ENCODE peak calls at places on chromosomes 12 and 14, in five cellular contexts. A, W, T, P and O are unnamed samples.
A peak's percentile ranks its signal among the peaks of the same experiment; 100 is the strongest.

GRCh38 chr14:77707355-77707723 is 484 bp downstream of the ALKBH1 start:
- DNase-seq in T (peak; percentile 45), W (peak; percentile 51), P (peak; percentile 58), A (no peak), O (no peak)

GRCh38 chr12:109463776-109464175 is 13.3 kb downstream of the KCTD10 start:
- DNase-seq in A (no peak), W (peak; percentile 58), P (no peak), T (peak; percentile 63), O (no peak)

GRCh38 chr14:89921896-89922548 is 32.5 kb downstream of the EFCAB11 start:
- DNase-seq in P (no peak), T (peak; percentile 81), A (no peak), W (peak; percentile 76), O (no peak)

GRCh38 chr12:45728625-45729232 is 777 bp upstream of the ARID2 start:
- DNase-seq in T (peak; percentile 99), W (peak; percentile 99), P (peak; percentile 98), A (no peak), O (peak; percentile 99)

GRCh38 chr12:32399373-32400113 is at the start of gene FGD4:
- DNase-seq in A (no peak), W (peak; percentile 91), P (peak; percentile 94), T (peak; percentile 91), O (peak; percentile 97)

GRCh38 chr14:98593361-98593761 is 678.6 kb downstream of the BCL11B start:
- DNase-seq in W (no peak), P (no peak), T (no peak), A (no peak), O (no peak)

GRCh38 chr14:59511916-59512530 is 27.7 kb downstream of the JKAMP start:
- DNase-seq in A (no peak), T (peak; percentile 15), P (no peak), W (peak; percentile 4), O (no peak)

GRCh38 chr12:94172031-94172430 is 23.7 kb downstream of the PLXNC1 start:
- DNase-seq in P (no peak), T (peak; percentile 64), A (no peak), W (peak; percentile 59), O (no peak)

GRCh38 chr14:64671591-64671990 is 32.6 kb upstream of the PLEKHG3 start:
- DNase-seq in A (no peak), P (no peak), T (peak; percentile 84), W (peak; percentile 85), O (no peak)

GRCh38 chr12:2794261-2794735 is 472 bp upstream of the FKBP4 start:
- DNase-seq in P (no peak), W (no peak), A (no peak), T (no peak), O (no peak)

DNA sequence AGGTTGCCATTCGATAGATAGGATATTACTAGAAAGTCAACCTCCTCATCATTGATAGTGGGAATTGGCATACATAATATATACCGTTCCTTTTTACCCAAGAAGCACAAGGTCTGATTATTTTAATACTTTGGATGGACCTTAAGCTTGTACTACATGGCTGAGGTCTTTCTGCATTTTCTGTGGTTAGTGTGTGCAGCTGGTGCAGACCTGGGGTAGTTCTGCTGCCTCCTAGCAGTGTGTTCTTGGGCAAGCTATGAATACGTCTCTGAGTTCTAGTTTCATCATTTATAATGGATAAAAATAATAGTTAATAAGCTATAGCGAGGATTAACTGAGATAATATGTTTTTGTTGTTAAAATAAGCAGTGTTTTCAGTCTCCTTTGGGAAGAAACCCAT is 2.2 kb downstream of the ZDHHC17 start:
- DNase-seq in P (no peak), T (no peak), A (no peak), W (no peak), O (no peak)
- H3K4me3 ChIP-seq in P (no peak overlapping the region), T (no peak overlapping the region), A (no peak overlapping the region), W (no peak overlapping the region), O (no peak overlapping the region)

GRCh38 chr12:62468935-62469334 is 2.3 kb downstream of the MON2 start:
- DNase-seq in W (no peak), T (no peak), A (no peak), P (no peak), O (no peak)
- H3K4me3 ChIP-seq in W (peak overlapping the region; percentile 16), T (peak overlapping the region; percentile 96), A (peak overlapping the region; percentile 97), P (no peak overlapping the region), O (no peak overlapping the region)

GRCh38 chr14:20658246-20658645 is 16.8 kb upstream of the OR6S1 start:
- DNase-seq in T (no peak), A (no peak), P (no peak), W (no peak), O (no peak)
- H3K4me3 ChIP-seq in T (no peak overlapping the region), A (no peak overlapping the region), P (no peak overlapping the region), W (no peak overlapping the region), O (no peak overlapping the region)

GRCh38 chr12:21600196-21600595 is 4.5 kb downstream of the GYS2 start:
- DNase-seq in W (no peak), T (no peak), A (no peak), P (no peak), O (no peak)

GRCh38 chr12:21607701-21608100 is 3.1 kb upstream of the GYS2 start:
- DNase-seq in A (no peak), W (peak; percentile 63), T (peak; percentile 59), P (no peak), O (no peak)

GRCh38 chr12:21606175-21606574 is 1.5 kb upstream of the GYS2 start:
- DNase-seq in W (no peak), T (no peak), A (no peak), P (no peak), O (no peak)

GRCh38 chr12:21602774-21603173 is 1.9 kb downstream of the GYS2 start:
- DNase-seq in W (no peak), T (no peak), P (no peak), A (no peak), O (no peak)

GRCh38 chr12:21604245-21605101 is at the start of gene GYS2:
- DNase-seq in P (no peak), W (no peak), A (no peak), T (no peak), O (no peak)
- H3K4me3 ChIP-seq in P (no peak within 1 kb of the TSS), W (no peak within 1 kb of the TSS), A (peak within 1 kb of the TSS; percentile 4), T (no peak within 1 kb of the TSS), O (peak within 1 kb of the TSS; percentile 55)

DNA sequence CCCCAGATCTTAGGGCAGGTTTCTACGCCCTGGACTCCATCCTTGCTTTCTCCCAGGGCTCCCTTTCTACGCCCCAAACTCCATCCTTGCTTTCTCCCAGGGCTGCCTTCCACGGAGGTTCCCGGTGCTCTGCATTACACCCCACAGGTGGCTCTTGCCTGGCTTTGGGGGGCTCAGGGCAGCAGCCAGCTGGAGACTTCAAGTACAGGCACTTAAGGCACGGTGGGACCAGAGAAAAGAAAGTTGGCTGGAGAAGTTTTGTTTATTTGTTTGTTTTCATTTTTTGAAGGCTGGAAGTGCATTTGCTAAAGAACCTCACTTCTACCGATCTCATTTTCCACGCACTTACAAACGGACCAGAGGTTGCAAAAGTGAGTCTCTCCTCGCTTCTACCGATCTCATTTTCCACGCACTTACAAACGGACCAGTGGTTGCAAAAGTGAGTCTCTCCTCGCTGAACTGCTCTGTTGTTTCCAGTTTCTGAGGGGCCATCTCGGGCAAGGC is 103.8 kb upstream of the MED13L start:
- DNase-seq in T (no peak), W (no peak), A (no peak), P (no peak), O (no peak)
- H3K4me3 ChIP-seq in T (no peak overlapping the region), W (no peak overlapping the region), A (no peak overlapping the region), P (no peak overlapping the region), O (no peak overlapping the region)

GRCh38 chr12:120264511-120265202 is 873 bp downstream of the PXN start:
- DNase-seq in P (no peak), T (no peak), A (no peak), W (no peak), O (no peak)
- H3K4me3 ChIP-seq in P (peak overlapping the region; percentile 50), T (peak overlapping the region; percentile 49), A (peak overlapping the region; percentile 69), W (peak overlapping the region; percentile 93), O (peak overlapping the region; percentile 90)

DNA sequence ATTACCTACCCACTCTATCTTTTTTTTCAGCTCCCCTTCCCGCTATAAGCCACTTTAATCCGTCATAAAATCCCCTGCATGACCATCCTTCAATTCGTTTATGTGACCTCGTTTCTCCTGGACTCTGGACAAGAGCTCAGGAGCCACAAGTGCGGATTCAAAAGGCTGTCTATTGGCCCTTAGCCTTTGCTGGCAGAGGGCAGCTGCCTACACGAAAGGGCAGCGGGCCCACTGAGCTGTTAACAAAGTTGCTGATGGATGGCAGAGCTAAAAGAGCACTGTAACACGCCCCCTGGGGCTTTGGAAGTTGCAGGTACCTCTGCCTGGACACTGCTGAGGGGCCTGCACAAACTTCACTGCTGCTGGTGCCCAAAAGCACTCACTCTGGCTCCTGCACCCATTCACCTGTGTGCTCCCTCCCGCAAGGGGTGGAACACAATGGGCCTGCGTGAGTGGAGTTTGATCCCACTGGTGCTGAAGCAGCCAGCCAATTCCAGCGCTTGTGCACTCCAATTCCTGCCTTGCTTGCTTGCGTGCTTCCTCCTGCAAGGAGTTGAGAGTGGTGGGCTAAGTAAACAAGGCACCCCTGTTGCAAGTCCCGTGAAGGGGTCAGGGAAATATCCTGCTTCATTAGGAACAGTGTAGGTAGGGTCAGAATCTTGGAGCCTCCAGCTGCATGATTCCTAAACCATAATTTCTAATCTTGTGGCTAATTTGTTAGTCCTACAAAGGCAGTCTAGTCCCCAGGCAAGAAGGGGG is 10.6 kb upstream of the DRAM1 start:
- DNase-seq in P (no peak), T (no peak), A (no peak), W (no peak), O (no peak)
- H3K4me3 ChIP-seq in P (no peak overlapping the region), T (no peak overlapping the region), A (no peak overlapping the region), W (no peak overlapping the region), O (no peak overlapping the region)

GRCh38 chr14:79117561-79117960 is 947.4 kb downstream of the NRXN3 start:
- DNase-seq in W (no peak), A (no peak), P (no peak), T (no peak), O (no peak)
- H3K4me3 ChIP-seq in W (no peak overlapping the region), A (no peak overlapping the region), P (no peak overlapping the region), T (no peak overlapping the region), O (no peak overlapping the region)

GRCh38 chr14:72941286-72941985 is 15.2 kb downstream of the DCAF4 start:
- DNase-seq in P (no peak), W (peak; percentile 37), T (peak; percentile 56), A (no peak), O (no peak)
- H3K4me3 ChIP-seq in P (no peak overlapping the region), W (no peak overlapping the region), T (no peak overlapping the region), A (no peak overlapping the region), O (no peak overlapping the region)

GRCh38 chr12:6334940-6335450 is 6.9 kb downstream of the TNFRSF1A start:
- DNase-seq in W (no peak), A (no peak), T (no peak), P (peak; percentile 71), O (peak; percentile 80)
- H3K4me3 ChIP-seq in W (peak overlapping the region; percentile 39), A (peak overlapping the region; percentile 87), T (no peak overlapping the region), P (no peak overlapping the region), O (peak overlapping the region; percentile 33)